ENCODE peak calls at places on chromosomes 1 and 21, in eight cellular contexts. X, U, F, Z, C, I, S and V are unnamed samples.
A peak's percentile ranks its signal among the peaks of the same experiment; 100 is the strongest.

GRCh38 chr1:54342306-54342705 is 63.9 kb downstream of the SSBP3 start:
- DNase-seq in I (no peak), Z (no peak), X (no peak), C (no peak), F (no peak), S (no peak), U (no peak), V (no peak)

GRCh38 chr1:204867666-204868339 is 2.9 kb upstream of the NFASC start:
- DNase-seq in Z (no peak), C (no peak), U (no peak), X (no peak), F (no peak), I (no peak), S (no peak), V (no peak)

GRCh38 chr1:113142791-113143190 is 69.8 kb downstream of the LRIG2 start:
- DNase-seq in F (no peak), U (no peak), C (peak; percentile 86), Z (no peak), X (no peak), I (no peak), S (no peak), V (no peak)

GRCh38 chr1:145918992-145919939 is 749 bp upstream of the PEX11B start:
- DNase-seq in I (peak; percentile 60), C (peak; percentile 49), Z (no peak), S (peak; percentile 54), X (peak; percentile 82), U (peak; percentile 88), F (peak; percentile 59), V (peak; percentile 25)

GRCh38 chr1:147072371-147073061 is 99.8 kb downstream of the PRKAB2 start:
- DNase-seq in I (peak; percentile 79), X (no peak), F (no peak), C (peak; percentile 21), Z (no peak), S (no peak), U (peak; percentile 62), V (no peak)

GRCh38 chr1:205983925-205984725 is 19.1 kb downstream of the RAB7B start:
- DNase-seq in X (peak; percentile 91), U (peak; percentile 77), I (peak; percentile 86), C (peak; percentile 75), Z (no peak), S (no peak), F (peak; percentile 71), V (no peak)

GRCh38 chr1:40847023-40847740 is 15.0 kb downstream of the CITED4 start:
- DNase-seq in F (no peak), S (no peak), X (no peak), Z (no peak), C (no peak), I (peak; percentile 27), U (no peak), V (no peak)

GRCh38 chr1:180187626-180188025 is 33.0 kb downstream of the QSOX1 start:
- DNase-seq in I (no peak), F (no peak), X (no peak), U (no peak), Z (no peak), S (no peak), C (no peak), V (no peak)

GRCh38 chr1:228903573-228904122 is 168.4 kb downstream of the RHOU start:
- DNase-seq in Z (no peak), S (no peak), F (no peak), C (peak; percentile 25), U (no peak), X (no peak), I (no peak), V (peak; percentile 43)

GRCh38 chr1:199029855-199030254 is 391.0 kb downstream of the PTPRC start:
- DNase-seq in F (no peak), C (peak; percentile 31), S (no peak), U (no peak), I (no peak), X (no peak), Z (no peak), V (peak; percentile 28)

GRCh38 chr1:241612533-241613505 is 27.4 kb downstream of the CHML start:
- DNase-seq in I (peak; percentile 21), Z (no peak), S (no peak), F (no peak), U (no peak), X (peak; percentile 79), C (peak; percentile 85), V (no peak)

GRCh38 chr21:21715286-21715969 is 717.2 kb downstream of the NCAM2 start:
- DNase-seq in U (no peak), I (no peak), X (no peak), C (peak; percentile 92), Z (no peak), F (no peak), S (no peak), V (peak; percentile 1)

GRCh38 chr1:154468480-154469240 is 33.4 kb upstream of the TDRD10 start:
- DNase-seq in C (no peak), I (no peak), F (no peak), S (no peak), Z (no peak), X (no peak), U (peak; percentile 40), V (no peak)

GRCh38 chr1:159955456-159955855 is 1.4 kb upstream of the SLAMF9 start:
- DNase-seq in X (no peak), S (no peak), Z (no peak), I (no peak), F (no peak), C (no peak), U (no peak), V (no peak)

GRCh38 chr1:98066911-98067310 is 146.1 kb upstream of the DPYD start:
- DNase-seq in F (no peak), I (no peak), S (no peak), X (no peak), C (no peak), U (no peak), Z (no peak), V (no peak)

GRCh38 chr1:119655160-119655559 is 7.1 kb upstream of the ZNF697 start:
- DNase-seq in X (no peak), F (no peak), S (no peak), U (no peak), Z (no peak), C (peak; percentile 50), I (no peak), V (no peak)

GRCh38 chr1:143652187-143652586 is 319.6 kb downstream of the FAM72C start:
- DNase-seq in Z (no peak), U (no peak), X (no peak), F (no peak), I (no peak), C (no peak), S (no peak), V (no peak)

DNA sequence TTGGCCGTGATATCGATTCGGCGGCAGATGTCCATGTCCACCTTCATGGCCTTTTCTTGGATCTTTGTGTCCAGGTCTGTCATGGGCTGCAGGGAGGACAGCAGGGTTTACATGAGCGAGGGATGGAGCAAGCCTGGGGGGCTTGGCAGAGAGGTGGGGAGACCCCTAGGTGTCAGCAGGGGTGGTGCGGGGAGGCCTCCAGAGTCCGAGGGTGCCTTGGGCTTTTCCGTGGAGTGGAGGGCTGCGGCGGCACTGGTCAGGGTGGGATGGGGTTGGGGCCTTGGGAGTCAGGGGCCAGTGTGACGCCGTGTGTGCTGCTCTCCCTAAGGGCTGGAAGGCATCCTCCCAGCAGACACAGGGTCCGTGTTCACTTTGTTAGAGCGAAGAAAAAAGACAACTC is 16.1 kb upstream of the ALDH4A1 start:
- DNase-seq in C (no peak), I (no peak), U (no peak), X (no peak), Z (no peak), F (no peak), S (no peak), V (no peak)
- H3K36me3 ChIP-seq in C (no peaks in the 10 kb centered on the region), I (no peaks in the 10 kb centered on the region), U (peaks cover 7% of the 10 kb centered on the region), X (no peaks in the 10 kb centered on the region), Z (peaks cover 17% of the 10 kb centered on the region), F (peaks cover 6% of the 10 kb centered on the region), S (no peaks in the 10 kb centered on the region), V (no peaks in the 10 kb centered on the region)

GRCh38 chr1:89269277-89269676 is 3.4 kb downstream of the GBP5 start:
- DNase-seq in I (no peak), U (no peak), F (no peak), C (no peak), Z (no peak), S (no peak), X (peak; percentile 16), V (no peak)
- H3K4me3 ChIP-seq in I (no peak overlapping the region), U (no peak overlapping the region), F (no peak overlapping the region), C (no peak overlapping the region), Z (no peak overlapping the region), S (no peak overlapping the region), X (no peak overlapping the region), V (no peak overlapping the region)

GRCh38 chr1:31216016-31216415 is 23.7 kb downstream of the NKAIN1 start:
- DNase-seq in C (peak; percentile 77), S (no peak), X (no peak), Z (no peak), I (peak; percentile 55), U (no peak), F (peak; percentile 72), V (no peak)

GRCh38 chr1:31218705-31219104 is 21.0 kb downstream of the NKAIN1 start:
- DNase-seq in X (no peak), Z (no peak), S (no peak), C (no peak), U (no peak), F (no peak), I (no peak), V (no peak)

GRCh38 chr1:31219489-31219888 is 20.2 kb downstream of the NKAIN1 start:
- DNase-seq in Z (no peak), C (no peak), I (no peak), S (no peak), U (no peak), F (no peak), X (no peak), V (no peak)

GRCh38 chr1:31215083-31215570 is 24.6 kb downstream of the NKAIN1 start:
- DNase-seq in U (no peak), S (no peak), F (no peak), Z (no peak), X (no peak), C (peak; percentile 15), I (no peak), V (no peak)

DNA sequence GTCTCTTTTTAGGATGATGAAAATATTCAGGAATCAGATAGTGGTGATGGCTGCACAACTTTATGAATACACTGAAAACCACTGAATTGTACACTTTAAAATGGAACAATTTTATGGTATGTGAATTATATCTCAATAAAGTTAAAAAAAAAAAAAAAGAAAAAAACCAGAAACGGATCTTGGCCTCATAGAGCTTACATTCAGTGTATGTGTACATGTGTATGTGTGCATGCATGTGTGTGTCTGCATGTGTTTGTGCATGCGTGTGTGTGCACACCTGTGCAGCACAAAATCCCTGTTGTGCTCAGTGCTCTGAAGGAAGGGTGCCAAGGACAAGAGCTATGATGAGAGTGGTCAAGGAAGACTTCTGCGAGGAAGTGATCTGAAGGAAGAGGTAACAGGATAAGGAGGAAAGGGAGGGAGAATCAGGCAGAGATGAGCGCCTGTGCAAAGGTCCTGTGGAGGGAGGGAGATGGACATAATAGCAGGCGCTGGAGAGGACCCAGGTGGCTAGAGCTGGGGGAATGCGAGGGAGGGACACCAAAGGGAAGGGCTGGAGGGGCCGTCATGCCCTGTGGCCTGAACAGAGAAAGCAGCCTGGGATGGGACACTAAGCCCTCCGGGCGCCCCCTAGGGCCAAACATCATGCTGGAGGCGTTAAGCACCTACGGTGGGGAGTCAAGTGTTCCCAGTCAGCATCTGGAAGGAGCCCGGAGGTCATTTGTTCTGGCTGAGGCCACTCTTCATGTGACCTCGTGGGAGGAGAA is 25.2 kb downstream of the NKAIN1 start:
- DNase-seq in F (no peak), I (peak; percentile 89), C (no peak), X (no peak), U (no peak), Z (no peak), S (no peak), V (no peak)
- TF ChIP-seq CTCF in F (no peak), I (peak; percentile 58), C (no peak), X (no peak), U (no peak), Z (no peak), S (peak; percentile 35), V (no peak)

GRCh38 chr1:156935719-156936118 is 15.3 kb downstream of the LRRC71 start:
- DNase-seq in X (no peak), F (no peak), U (no peak), Z (no peak), S (no peak), I (no peak), C (no peak), V (no peak)
- H3K36me3 ChIP-seq in X (no peaks in the 10 kb centered on the region), F (peaks cover 53% of the 10 kb centered on the region), U (peaks cover 30% of the 10 kb centered on the region), Z (peaks cover 4% of the 10 kb centered on the region), S (peaks cover 12% of the 10 kb centered on the region), I (no peaks in the 10 kb centered on the region), C (peaks cover 24% of the 10 kb centered on the region), V (peaks cover 2% of the 10 kb centered on the region)